ENCODE peak calls at places on chromosome 1, in five cellular contexts. One of them, this sample, is unnamed.

GRCh38 chr1:221511797-221512196 is 230.1 kb downstream of the DUSP10 start:
- DNase-seq in pancreas: no peak
- DNase-seq in IMR-90: no peak
- DNase-seq in H9: no peak
- DNase-seq in ovary: no peak
- DNase-seq in this sample: no peak

GRCh38 chr1:183914283-183914682 is 109.4 kb downstream of the RGL1 start:
- DNase-seq in H9: no peak
- DNase-seq in ovary: no peak
- DNase-seq in IMR-90: peak; percentile 58
- DNase-seq in pancreas: no peak
- DNase-seq in this sample: no peak

GRCh38 chr1:66445492-66446181 is 88.3 kb upstream of the SGIP1 start:
- DNase-seq in H9: no peak
- DNase-seq in pancreas: no peak
- DNase-seq in IMR-90: no peak
- DNase-seq in ovary: no peak
- DNase-seq in this sample: no peak

GRCh38 chr1:185488673-185489311 is 171.7 kb upstream of the IVNS1ABP start:
- DNase-seq in IMR-90: no peak
- DNase-seq in H9: no peak
- DNase-seq in pancreas: peak; percentile 63
- DNase-seq in ovary: no peak
- DNase-seq in this sample: peak; percentile 30

GRCh38 chr1:65066766-65067490 is 81.1 kb upstream of the AK4 start:
- DNase-seq in IMR-90: peak; percentile 58
- DNase-seq in H9: peak; percentile 83
- DNase-seq in pancreas: peak; percentile 92
- DNase-seq in ovary: peak; percentile 94
- DNase-seq in this sample: no peak

GRCh38 chr1:221840511-221841243 is 98.8 kb upstream of the DUSP10 start:
- DNase-seq in IMR-90: no peak
- DNase-seq in H9: no peak
- DNase-seq in pancreas: no peak
- DNase-seq in ovary: no peak
- DNase-seq in this sample: peak; percentile 29

GRCh38 chr1:107198581-107198980 is 57.7 kb downstream of the NTNG1 start:
- DNase-seq in IMR-90: no peak
- DNase-seq in H9: no peak
- DNase-seq in pancreas: no peak
- DNase-seq in ovary: no peak
- DNase-seq in this sample: no peak

GRCh38 chr1:16922885-16923431 is 1.2 kb downstream of the CROCC start:
- DNase-seq in H9: peak; percentile 25
- DNase-seq in pancreas: peak; percentile 72
- DNase-seq in IMR-90: no peak
- DNase-seq in ovary: no peak
- DNase-seq in this sample: no peak

GRCh38 chr1:8520483-8520966 is 202.6 kb downstream of the SLC45A1 start:
- DNase-seq in IMR-90: no peak
- DNase-seq in pancreas: no peak
- DNase-seq in H9: no peak
- DNase-seq in ovary: no peak
- DNase-seq in this sample: no peak

GRCh38 chr1:156583821-156584622 is 4.5 kb downstream of the TTC24 start:
- DNase-seq in pancreas: peak; percentile 69
- DNase-seq in ovary: peak; percentile 56
- DNase-seq in H9: peak; percentile 85
- DNase-seq in IMR-90: peak; percentile 84
- DNase-seq in this sample: peak; percentile 42

GRCh38 chr1:56206391-56206790 is 373.0 kb downstream of the PLPP3 start:
- DNase-seq in H9: no peak
- DNase-seq in pancreas: no peak
- DNase-seq in IMR-90: peak; percentile 22
- DNase-seq in ovary: no peak
- DNase-seq in this sample: no peak

GRCh38 chr1:156060937-156061636 is at the start of gene RAB25:
- DNase-seq in pancreas: peak; percentile 75
- DNase-seq in IMR-90: no peak
- DNase-seq in ovary: no peak
- DNase-seq in H9: peak; percentile 94
- DNase-seq in this sample: peak; percentile 55

GRCh38 chr1:221099747-221100146 is 220.5 kb downstream of the HLX start:
- DNase-seq in IMR-90: no peak
- DNase-seq in H9: no peak
- DNase-seq in pancreas: no peak
- DNase-seq in ovary: no peak
- DNase-seq in this sample: no peak

GRCh38 chr1:88079036-88079435 is 605.0 kb upstream of the PKN2 start:
- DNase-seq in IMR-90: peak; percentile 13
- DNase-seq in H9: peak; percentile 59
- DNase-seq in ovary: no peak
- DNase-seq in pancreas: no peak
- DNase-seq in this sample: no peak

GRCh38 chr1:163824006-163824405 is 502.3 kb downstream of the NUF2 start:
- DNase-seq in ovary: peak; percentile 9
- DNase-seq in IMR-90: peak; percentile 43
- DNase-seq in H9: no peak
- DNase-seq in pancreas: no peak
- DNase-seq in this sample: peak; percentile 92
- TF ChIP-seq CTCF in ovary: no peak
- TF ChIP-seq CTCF in IMR-90: no peak
- TF ChIP-seq CTCF in H9: no peak
- TF ChIP-seq CTCF in pancreas: no peak
- TF ChIP-seq CTCF in this sample: no peak

DNA sequence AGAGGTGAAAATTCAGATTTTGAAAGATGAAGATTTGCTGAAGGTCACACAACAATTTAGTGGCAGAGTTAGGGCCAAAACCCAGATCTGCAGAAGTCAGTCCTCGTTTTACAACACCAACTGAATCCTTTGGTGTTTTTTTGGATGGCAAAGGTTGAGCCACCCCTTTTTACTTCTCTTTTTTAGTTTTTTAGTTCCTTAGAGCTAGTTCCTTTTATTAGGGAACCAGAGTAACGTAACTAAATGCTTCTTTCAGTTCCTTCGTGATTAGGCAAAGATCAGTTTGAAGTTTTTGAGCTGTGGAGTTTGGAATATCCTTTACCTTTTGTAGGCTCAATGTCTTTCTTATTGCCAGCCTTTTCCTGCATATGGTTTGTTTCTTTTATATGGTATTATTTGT is 67.9 kb upstream of the ARID1A start:
- DNase-seq in IMR-90: no peak
- DNase-seq in ovary: no peak
- DNase-seq in H9: no peak
- DNase-seq in pancreas: no peak
- DNase-seq in this sample: no peak
- H3K27me3 ChIP-seq in IMR-90: no peaks in the 10 kb centered on the region
- H3K27me3 ChIP-seq in ovary: no peaks in the 10 kb centered on the region
- H3K27me3 ChIP-seq in H9: no peaks in the 10 kb centered on the region
- H3K27me3 ChIP-seq in pancreas: no peaks in the 10 kb centered on the region
- H3K27me3 ChIP-seq in this sample: no peaks in the 10 kb centered on the region

GRCh38 chr1:29962831-29963247 is 726.5 kb downstream of the PTPRU start:
- DNase-seq in ovary: no peak
- DNase-seq in H9: peak; percentile 68
- DNase-seq in pancreas: no peak
- DNase-seq in IMR-90: no peak
- DNase-seq in this sample: no peak
- TF ChIP-seq CTCF in ovary: no peak
- TF ChIP-seq CTCF in H9: no peak
- TF ChIP-seq CTCF in pancreas: no peak
- TF ChIP-seq CTCF in IMR-90: no peak
- TF ChIP-seq CTCF in this sample: no peak

GRCh38 chr1:29235955-29236742 is at the start of gene PTPRU:
- DNase-seq in pancreas: peak; percentile 98
- DNase-seq in IMR-90: peak; percentile 58
- DNase-seq in ovary: peak; percentile 92
- DNase-seq in H9: peak; percentile 83
- DNase-seq in this sample: peak; percentile 22
- H3K27me3 ChIP-seq in pancreas: no peaks in the 10 kb centered on the region
- H3K27me3 ChIP-seq in IMR-90: peaks cover 4% of the 10 kb centered on the region
- H3K27me3 ChIP-seq in ovary: no peaks in the 10 kb centered on the region
- H3K27me3 ChIP-seq in H9: peaks cover 15% of the 10 kb centered on the region
- H3K27me3 ChIP-seq in this sample: peaks cover 3% of the 10 kb centered on the region

This sample was measured in foreskin keratinocyte.